ENCODE peak calls at places on chromosomes 16 and 17, in seven cellular contexts. D, Y, T, R, I, U and P are unnamed samples.

GRCh38 chr17:77206557-77206956 is 65.8 kb downstream of the SEC14L1 start:
- DNase-seq in R (no peak), T (no peak), D (no peak), Y (no peak), I (no peak), U (no peak), P (no peak)

GRCh38 chr17:55531053-55531728 is 19.9 kb upstream of the SMIM36 start:
- DNase-seq in R (no peak), I (no peak), D (no peak), T (no peak), U (no peak), Y (no peak), P (no peak)

GRCh38 chr17:58280480-58281217 is at the start of gene MPO:
- DNase-seq in D (no peak), I (no peak), Y (no peak), T (no peak), U (no peak), R (peak), P (no peak)

GRCh38 chr17:82273327-82274133 is at the start of gene CSNK1D:
- DNase-seq in Y (peak), I (peak), U (peak), D (peak), R (peak), T (peak), P (peak)

GRCh38 chr17:4565209-4566141 is 5.1 kb upstream of the GGT6 start:
- DNase-seq in T (peak), I (peak), D (no peak), R (peak), Y (no peak), U (peak), P (peak)

GRCh38 chr17:70181866-70182265 is 12.5 kb downstream of the KCNJ2 start:
- DNase-seq in I (no peak), D (no peak), R (no peak), U (no peak), Y (no peak), T (no peak), P (no peak)

GRCh38 chr16:54061454-54061853 is 225.1 kb downstream of the IRX3 start:
- DNase-seq in I (no peak), U (no peak), D (no peak), R (no peak), T (no peak), Y (peak), P (no peak)

GRCh38 chr17:7392696-7393612 is 1.4 kb downstream of the PLSCR3 start:
- DNase-seq in I (no peak), R (peak), U (no peak), T (no peak), Y (no peak), D (no peak), P (no peak)

GRCh38 chr16:27441998-27442397 is 40.0 kb downstream of the IL21R start:
- DNase-seq in T (no peak), I (no peak), R (no peak), D (no peak), Y (no peak), U (no peak), P (no peak)

GRCh38 chr17:43549496-43549895 is 3.4 kb upstream of the ETV4 start:
- DNase-seq in D (no peak), T (no peak), U (no peak), I (no peak), Y (no peak), R (no peak), P (no peak)

GRCh38 chr17:35612924-35613521 is 25.9 kb downstream of the AP2B1 start:
- DNase-seq in U (peak), D (no peak), T (peak), I (peak), R (peak), Y (peak), P (no peak)

GRCh38 chr16:49596699-49597291 is 223.2 kb downstream of the C16orf78 start:
- DNase-seq in Y (peak), I (no peak), U (no peak), T (no peak), R (peak), D (no peak), P (no peak)

GRCh38 chr17:77125432-77125901 is 15.3 kb upstream of the SEC14L1 start:
- DNase-seq in D (no peak), R (no peak), Y (no peak), U (peak), T (peak), I (no peak), P (peak)

GRCh38 chr17:78716292-78716691 is 65.8 kb downstream of the CYTH1 start:
- DNase-seq in T (no peak), R (peak), D (no peak), I (no peak), U (no peak), Y (no peak), P (no peak)

GRCh38 chr16:57388359-57389086 is 16.0 kb upstream of the CCL17 start:
- DNase-seq in I (no peak), U (no peak), D (peak), Y (no peak), T (no peak), R (no peak), P (no peak)

GRCh38 chr16:3949946-3950342 is 69.4 kb upstream of the CREBBP start:
- DNase-seq in Y (no peak), U (no peak), R (no peak), I (no peak), D (no peak), T (no peak), P (no peak)

GRCh38 chr17:61309857-61310256 is 89.8 kb upstream of the TBX2 start:
- DNase-seq in T (no peak), Y (no peak), D (no peak), U (no peak), I (no peak), R (no peak), P (no peak)

GRCh38 chr17:7478276-7479138 is 924 bp downstream of the ZBTB4 start:
- DNase-seq in R (peak), I (peak), T (no peak), Y (peak), D (no peak), U (no peak), P (peak)

GRCh38 chr17:8173871-8174322 is 2.3 kb downstream of the TMEM107 start:
- DNase-seq in U (no peak), I (no peak), D (no peak), T (no peak), Y (no peak), R (no peak), P (no peak)

GRCh38 chr17:2102931-2103398 is 48.1 kb downstream of the HIC1 start:
- DNase-seq in U (no peak), D (no peak), I (no peak), Y (no peak), R (no peak), T (peak), P (no peak)

GRCh38 chr17:8964801-8965393 is 610 bp downstream of the PIK3R5 start:
- DNase-seq in D (no peak), T (no peak), I (no peak), Y (no peak), R (no peak), U (no peak), P (no peak)

GRCh38 chr16:69351309-69352027 is at the start of gene TMED6:
- DNase-seq in U (peak), Y (no peak), I (no peak), T (no peak), D (no peak), R (no peak), P (no peak)

GRCh38 chr16:57791156-57791902 is 11.0 kb downstream of the KIFC3 start:
- DNase-seq in U (no peak), Y (no peak), I (no peak), T (no peak), R (no peak), D (no peak), P (no peak)

GRCh38 chr17:80948961-80949450 is 42.6 kb upstream of the CHMP6 start:
- DNase-seq in U (no peak), Y (no peak), R (peak), D (no peak), T (no peak), I (no peak), P (no peak)

DNA sequence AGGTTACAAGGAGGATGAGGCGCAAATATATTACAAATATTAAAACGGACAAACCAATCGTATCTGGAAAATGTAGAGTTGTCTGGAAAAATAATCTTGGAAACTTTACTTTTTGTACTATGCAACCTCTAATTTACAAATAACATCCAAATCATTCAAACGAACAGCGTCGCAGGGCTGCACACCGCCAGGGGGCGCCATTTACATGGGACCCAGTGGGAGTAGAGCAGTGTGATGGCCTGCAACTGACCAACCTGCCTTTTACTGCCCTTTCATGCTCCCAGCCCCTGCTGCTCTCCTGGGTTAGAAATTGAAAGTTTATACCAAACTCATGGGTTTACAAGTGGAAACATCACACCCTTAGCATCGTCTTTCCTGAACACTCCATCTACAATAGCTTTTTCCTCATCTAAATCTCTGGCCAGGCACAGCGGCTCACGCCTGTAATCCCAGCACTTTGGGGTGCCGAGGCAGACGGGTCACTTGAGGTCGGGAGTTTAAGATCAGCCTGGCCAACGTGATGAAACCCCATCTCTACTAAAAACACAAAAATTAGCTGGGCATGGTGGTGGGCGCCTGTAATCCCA is 10.0 kb downstream of the PITPNC1 start:
- DNase-seq in T (peak), D (no peak), R (peak), Y (peak), U (peak), I (peak), P (peak)
- TF ChIP-seq JUND in T (no peak), D (no peak), R (no peak), Y (no peak), U (no peak), I (no peak), P (no peak)

GRCh38 chr17:33942414-33942813 is 312.7 kb upstream of the CCL2 start:
- DNase-seq in D (no peak), R (peak), U (no peak), Y (no peak), I (peak), T (no peak), P (no peak)
- TF ChIP-seq JUND in D (no peak), R (no peak), U (no peak), Y (no peak), I (peak), T (no peak), P (no peak)

GRCh38 chr16:61681673-61682072 is 354.6 kb downstream of the CDH8 start:
- DNase-seq in D (no peak), Y (no peak), R (no peak), U (no peak), I (no peak), T (no peak), P (no peak)
- TF ChIP-seq JUND in D (no peak), Y (no peak), R (no peak), U (no peak), I (no peak), T (no peak), P (no peak)

GRCh38 chr17:48951572-48951971 is 6.9 kb upstream of the SNF8 start:
- DNase-seq in I (no peak), U (no peak), D (no peak), Y (no peak), T (no peak), R (no peak), P (no peak)

GRCh38 chr17:48952904-48953303 is 8.3 kb upstream of the SNF8 start:
- DNase-seq in I (no peak), D (peak), Y (no peak), U (no peak), R (no peak), T (no peak), P (no peak)

DNA sequence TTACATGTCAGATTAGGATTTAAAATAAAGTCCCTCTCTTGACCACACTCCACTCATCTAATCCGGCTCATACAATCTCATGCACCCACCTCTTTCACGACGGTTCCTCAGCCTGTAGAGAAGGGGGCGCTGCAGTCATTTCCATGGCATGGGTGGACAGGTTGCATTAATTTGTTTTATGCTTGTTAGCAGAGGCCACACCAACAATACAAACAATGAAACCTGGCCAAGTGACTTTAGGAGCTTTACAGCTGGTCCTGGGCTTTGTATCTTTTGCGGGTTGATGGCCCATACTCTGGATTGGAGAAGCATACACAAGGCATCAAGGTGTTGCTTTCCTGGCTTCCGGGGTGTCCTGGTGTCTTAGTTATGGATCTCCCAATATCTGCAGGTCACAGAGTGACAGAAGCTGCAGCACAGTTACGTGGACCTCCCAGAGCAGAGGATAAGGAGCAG is 9.7 kb upstream of the SNF8 start:
- DNase-seq in Y (peak), T (peak), I (peak), D (no peak), R (no peak), U (peak), P (no peak)
- TF ChIP-seq JUND in Y (no peak), T (no peak), I (no peak), D (no peak), R (no peak), U (no peak), P (no peak)

GRCh38 chr17:74920679-74921044 is 2.4 kb downstream of the USH1G start:
- DNase-seq in U (no peak), Y (no peak), T (no peak), I (peak), D (no peak), R (no peak), P (no peak)
- TF ChIP-seq JUND in U (no peak), Y (no peak), T (no peak), I (no peak), D (no peak), R (no peak), P (no peak)

GRCh38 chr17:19021622-19022083 is 17.1 kb upstream of the FAM83G start:
- DNase-seq in I (peak), D (no peak), U (no peak), T (no peak), Y (peak), R (no peak), P (peak)

GRCh38 chr17:19023209-19023999 is 18.8 kb upstream of the FAM83G start:
- DNase-seq in I (no peak), U (no peak), D (no peak), R (no peak), T (no peak), Y (no peak), P (no peak)

GRCh38 chr17:19022128-19022527 is 17.6 kb upstream of the FAM83G start:
- DNase-seq in I (no peak), D (no peak), U (no peak), R (no peak), Y (no peak), T (no peak), P (no peak)

GRCh38 chr17:19022747-19023146 is 18.2 kb upstream of the FAM83G start:
- DNase-seq in U (no peak), D (no peak), Y (no peak), R (no peak), T (no peak), I (no peak), P (no peak)

DNA sequence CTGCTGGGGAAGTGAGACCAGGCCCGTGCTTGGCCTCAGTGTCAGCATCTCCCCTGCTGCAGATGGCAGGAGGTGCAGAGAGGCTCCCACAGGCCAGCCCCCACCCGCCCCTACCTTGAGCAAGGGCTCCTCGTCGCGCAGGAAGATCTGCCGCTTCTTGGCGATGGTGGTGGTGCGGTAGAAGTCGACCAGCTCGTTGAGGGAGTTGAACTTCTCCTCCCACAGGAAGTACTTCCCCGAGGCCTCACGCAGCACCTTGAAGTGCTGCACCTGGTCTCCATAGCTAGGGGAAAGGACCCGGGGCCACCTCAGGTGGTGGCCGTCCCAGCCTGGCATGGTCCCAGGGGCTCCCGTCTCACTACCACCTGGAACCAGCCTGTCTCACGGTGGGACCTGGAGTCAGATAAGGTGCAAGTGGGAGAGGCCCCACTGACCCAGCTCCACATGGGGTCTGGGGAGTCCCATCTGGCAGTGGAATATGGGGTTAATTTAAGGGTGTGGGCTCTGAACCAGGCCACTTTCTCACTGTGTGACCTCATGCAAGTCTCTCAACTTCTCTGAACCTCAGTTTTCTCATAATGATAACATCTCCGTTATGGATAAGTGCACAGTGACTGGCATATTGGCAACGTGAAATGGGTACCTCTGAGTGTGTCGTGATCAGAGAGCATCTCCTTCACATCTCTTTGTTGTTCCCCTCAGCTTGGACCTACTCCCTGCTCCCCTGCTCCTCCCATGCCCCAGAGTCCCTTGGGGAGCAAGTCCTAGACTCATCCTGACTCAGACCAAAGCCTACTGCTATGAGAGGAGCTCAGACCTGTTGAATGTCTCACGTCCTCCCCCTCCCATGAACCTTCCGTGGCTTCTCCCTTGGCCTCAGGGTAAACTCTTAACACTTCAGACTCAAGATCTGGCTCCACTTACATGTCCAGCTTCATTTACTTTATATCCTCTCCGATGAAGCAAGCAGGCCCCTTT is 19.8 kb upstream of the FAM83G start:
- DNase-seq in Y (no peak), T (no peak), D (no peak), R (no peak), I (no peak), U (no peak), P (peak)
- TF ChIP-seq JUND in Y (no peak), T (no peak), D (no peak), R (no peak), I (no peak), U (no peak), P (no peak)

GRCh38 chr16:66263973-66264310 is 102.5 kb upstream of the CDH5 start:
- DNase-seq in Y (no peak), D (no peak), U (no peak), I (no peak), T (no peak), R (no peak), P (no peak)

GRCh38 chr16:66264311-66265105 is 102.0 kb upstream of the CDH5 start:
- DNase-seq in T (no peak), R (no peak), D (no peak), Y (no peak), I (no peak), U (no peak), P (no peak)

GRCh38 chr16:66266436-66267286 is 99.8 kb upstream of the CDH5 start:
- DNase-seq in R (peak), T (no peak), I (no peak), D (no peak), U (no peak), Y (no peak), P (no peak)

GRCh38 chr16:66265106-66265415 is 101.4 kb upstream of the CDH5 start:
- DNase-seq in I (no peak), R (no peak), T (no peak), U (no peak), D (no peak), Y (no peak), P (no peak)

GRCh38 chr16:66265556-66266133 is 100.8 kb upstream of the CDH5 start:
- DNase-seq in D (no peak), T (no peak), Y (no peak), I (no peak), R (no peak), U (no peak), P (no peak)
- TF ChIP-seq JUND in D (no peak), T (no peak), Y (no peak), I (no peak), R (no peak), U (no peak), P (no peak)

DNA sequence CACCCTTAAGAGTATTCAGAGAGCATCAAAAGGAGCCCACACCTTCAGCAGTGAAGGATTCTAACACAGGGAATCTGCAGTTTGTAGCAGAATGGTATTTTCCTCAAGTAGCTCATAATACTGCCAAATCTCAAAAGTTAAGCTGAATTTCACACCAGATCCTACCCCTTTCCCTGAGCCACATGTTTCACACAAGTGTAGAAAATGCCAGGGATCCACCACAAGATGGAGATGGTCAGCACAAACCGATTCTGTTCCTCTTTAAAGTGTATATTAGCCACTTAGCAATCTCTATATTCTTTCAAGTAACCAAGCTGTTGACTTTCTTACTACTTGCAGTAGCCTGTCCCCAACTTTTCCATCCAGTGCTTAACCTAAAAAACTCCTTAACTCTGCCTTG is 13.2 kb downstream of the GINS2 start:
- DNase-seq in I (no peak), U (peak), T (no peak), Y (no peak), D (no peak), R (no peak), P (peak)
- TF ChIP-seq JUND in I (no peak), U (no peak), T (no peak), Y (no peak), D (no peak), R (no peak), P (no peak)

GRCh38 chr16:80263181-80263823 is 277.5 kb upstream of the DYNLRB2 start:
- DNase-seq in U (no peak), R (peak), I (no peak), T (no peak), D (no peak), Y (no peak), P (no peak)

GRCh38 chr16:80258407-80258806 is 282.4 kb upstream of the DYNLRB2 start:
- DNase-seq in Y (no peak), R (no peak), T (no peak), D (no peak), I (no peak), U (no peak), P (no peak)

GRCh38 chr16:80260906-80261311 is 279.9 kb upstream of the DYNLRB2 start:
- DNase-seq in I (no peak), U (no peak), D (no peak), R (no peak), T (no peak), Y (no peak), P (no peak)

GRCh38 chr16:80254970-80255369 is 285.8 kb upstream of the DYNLRB2 start:
- DNase-seq in Y (no peak), D (no peak), T (no peak), R (no peak), I (no peak), U (no peak), P (no peak)

DNA sequence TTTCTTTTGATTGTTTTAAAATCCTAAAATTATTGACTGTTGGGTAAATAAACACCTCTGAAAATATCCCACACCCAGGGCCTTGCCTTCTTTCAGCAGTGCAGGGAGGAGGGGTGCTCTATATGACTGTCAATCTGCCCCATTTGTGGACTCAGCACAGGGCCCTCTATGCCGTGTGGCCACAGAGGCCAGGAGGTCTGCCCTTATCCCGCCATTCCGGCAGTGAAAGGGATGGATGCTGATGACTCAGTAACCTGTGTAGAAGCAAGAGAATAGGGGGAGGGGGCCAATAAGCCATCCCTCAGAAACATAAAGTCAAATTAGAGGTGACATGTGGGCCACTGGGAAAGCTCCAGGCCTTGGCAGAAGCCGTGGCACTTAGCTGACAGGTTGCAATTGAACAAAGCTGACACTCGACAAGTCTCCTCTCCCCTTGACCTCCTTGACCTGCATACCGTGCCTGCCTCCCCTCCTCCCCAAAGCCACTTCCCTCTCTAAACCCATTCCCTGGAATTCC is 281.4 kb upstream of the DYNLRB2 start:
- DNase-seq in Y (no peak), U (no peak), I (no peak), T (no peak), R (no peak), D (no peak), P (no peak)
- TF ChIP-seq JUND in Y (no peak), U (no peak), I (no peak), T (no peak), R (no peak), D (no peak), P (no peak)